ENCODE peak calls at places on chromosomes 11 and 22, in eight cellular contexts. T, W, Y, B, I, V, G and H are unnamed samples.
A peak's percentile ranks its signal among the peaks of the same experiment; 100 is the strongest.

GRCh38 chr22:18000441-18001039 is 23.8 kb downstream of the MICAL3 start:
- DNase-seq in T (peak; percentile 51), W (no peak), Y (no peak), B (no peak), I (peak; percentile 74), V (no peak), G (no peak), H (no peak)

GRCh38 chr22:42371112-42371900 is 60.9 kb downstream of the NFAM1 start:
- DNase-seq in T (no peak), W (no peak), Y (no peak), B (no peak), I (no peak), V (no peak), G (no peak), H (no peak)

GRCh38 chr11:61134801-61135257 is 26.4 kb downstream of the VPS37C start:
- DNase-seq in T (no peak), W (no peak), Y (no peak), B (no peak), I (no peak), V (no peak), G (no peak), H (no peak)

GRCh38 chr11:124961972-124962609 is 8.1 kb downstream of the CCDC15 start:
- DNase-seq in T (peak; percentile 78), W (no peak), Y (peak; percentile 83), B (peak; percentile 79), I (no peak), V (peak; percentile 80), G (no peak), H (peak; percentile 83)

GRCh38 chr11:69105431-69106123 is 50.2 kb upstream of the SMIM38 start:
- DNase-seq in T (no peak), W (no peak), Y (no peak), B (no peak), I (no peak), V (no peak), G (no peak), H (no peak)

GRCh38 chr11:63274776-63275175 is 31.4 kb upstream of the SLC22A25 start:
- DNase-seq in T (peak; percentile 25), W (no peak), Y (no peak), B (peak; percentile 5), I (no peak), V (peak; percentile 7), G (no peak), H (no peak)

GRCh38 chr22:33579448-33580093 is 340.7 kb downstream of the LARGE1 start:
- DNase-seq in T (peak; percentile 3), W (peak; percentile 69), Y (peak; percentile 28), B (peak; percentile 29), I (peak; percentile 62), V (peak; percentile 7), G (peak; percentile 15), H (peak; percentile 10)

GRCh38 chr11:94449437-94449836 is 44.2 kb downstream of the MRE11 start:
- DNase-seq in T (peak; percentile 89), W (no peak), Y (peak; percentile 82), B (peak; percentile 85), I (no peak), V (peak; percentile 92), G (no peak), H (peak; percentile 24)

GRCh38 chr11:74018331-74019005 is 9.6 kb upstream of the UCP3 start:
- DNase-seq in T (peak; percentile 15), W (peak; percentile 96), Y (peak; percentile 11), B (peak; percentile 29), I (no peak), V (peak; percentile 95), G (no peak), H (no peak)

GRCh38 chr22:37258005-37258790 is 14.1 kb upstream of the RAC2 start:
- DNase-seq in T (peak; percentile 37), W (no peak), Y (no peak), B (no peak), I (no peak), V (peak; percentile 20), G (no peak), H (no peak)

GRCh38 chr11:19938051-19938856 is 222.0 kb downstream of the DBX1 start:
- DNase-seq in T (peak; percentile 77), W (no peak), Y (peak; percentile 60), B (peak; percentile 59), I (peak; percentile 65), V (peak; percentile 64), G (peak; percentile 28), H (peak; percentile 40)

GRCh38 chr22:32874330-32874729 is 72.8 kb downstream of the TIMP3 start:
- DNase-seq in T (no peak), W (no peak), Y (no peak), B (no peak), I (no peak), V (no peak), G (no peak), H (no peak)

GRCh38 chr11:95451682-95452081 is 220.7 kb upstream of the SESN3 start:
- DNase-seq in T (peak; percentile 77), W (no peak), Y (no peak), B (no peak), I (no peak), V (peak; percentile 82), G (no peak), H (no peak)

GRCh38 chr11:2528301-2529050 is 83.7 kb downstream of the KCNQ1 start:
- DNase-seq in T (no peak), W (peak; percentile 43), Y (no peak), B (no peak), I (peak; percentile 56), V (no peak), G (peak; percentile 1), H (no peak)

GRCh38 chr11:113841691-113842090 is 33.7 kb downstream of the USP28 start:
- DNase-seq in T (no peak), W (no peak), Y (no peak), B (no peak), I (no peak), V (no peak), G (no peak), H (no peak)

GRCh38 chr22:49608228-49608627 is 219.4 kb downstream of the BRD1 start:
- DNase-seq in T (no peak), W (no peak), Y (no peak), B (no peak), I (no peak), V (no peak), G (no peak), H (no peak)

GRCh38 chr22:26779108-26779507 is 121.7 kb downstream of the MIAT start:
- DNase-seq in T (no peak), W (no peak), Y (no peak), B (no peak), I (no peak), V (no peak), G (no peak), H (no peak)